ENCODE peak calls at places on chromosomes 13 and 19, in five cellular contexts. P, L, C, M and Y are unnamed samples.

GRCh38 chr13:30307194-30307965 is at the start of gene KATNAL1:
- DNase-seq in P (peak), C (peak), L (peak), M (peak), Y (peak)

GRCh38 chr19:30587869-30588268 is 215.7 kb downstream of the ZNF536 start:
- DNase-seq in C (no peak), P (no peak), M (no peak), L (peak), Y (no peak)

GRCh38 chr19:32404939-32405430 is 585 bp upstream of the DPY19L3 start:
- DNase-seq in M (peak), L (peak), C (peak), P (peak), Y (peak)

GRCh38 chr19:47507924-47508553 is 6.8 kb downstream of the NAPA start:
- DNase-seq in C (no peak), M (no peak), L (peak), P (no peak), Y (no peak)

GRCh38 chr19:11421607-11422098 is 2.5 kb upstream of the RGL3 start:
- DNase-seq in M (peak), P (no peak), L (no peak), C (peak), Y (peak)

GRCh38 chr13:98343461-98343860 is 166.4 kb upstream of the RNF113B start:
- DNase-seq in P (no peak), M (no peak), C (no peak), L (no peak), Y (no peak)

GRCh38 chr19:18112989-18113478 is 15.5 kb downstream of the MAST3 start:
- DNase-seq in L (peak), P (peak), M (peak), C (peak), Y (peak)

GRCh38 chr13:26370495-26370990 is 116.6 kb downstream of the CDK8 start:
- DNase-seq in M (no peak), P (no peak), L (no peak), C (no peak), Y (no peak)

GRCh38 chr13:37816276-37816675 is 53.3 kb downstream of the TRPC4 start:
- DNase-seq in L (no peak), C (no peak), M (no peak), P (no peak), Y (no peak)

GRCh38 chr19:16127776-16128371 is 15.6 kb upstream of the HSH2D start:
- DNase-seq in P (no peak), C (no peak), L (no peak), M (no peak), Y (no peak)

GRCh38 chr19:47511681-47512080 is 3.2 kb downstream of the NAPA start:
- DNase-seq in P (peak), M (no peak), L (peak), C (no peak), Y (no peak)

GRCh38 chr13:112693831-112694497 is 4.1 kb downstream of the ATP11A start:
- DNase-seq in C (no peak), M (no peak), P (no peak), L (no peak), Y (no peak)

GRCh38 chr19:4007836-4008539 is 452 bp downstream of the PIAS4 start:
- DNase-seq in P (no peak), M (no peak), L (no peak), C (peak), Y (no peak)

GRCh38 chr19:34999498-35000337 is at the start of gene GRAMD1A:
- DNase-seq in M (peak), P (peak), C (peak), L (peak), Y (peak)

GRCh38 chr19:377801-378581 is 31.0 kb downstream of the C2CD4C start:
- DNase-seq in M (no peak), P (no peak), L (no peak), C (no peak), Y (no peak)

GRCh38 chr19:41409288-41409687 is 11.7 kb downstream of the BCKDHA start:
- DNase-seq in M (peak), P (peak), C (no peak), L (no peak), Y (no peak)

GRCh38 chr19:58362272-58362994 is at the start of gene ZNF497:
- DNase-seq in P (peak), C (peak), M (peak), L (peak), Y (peak)

GRCh38 chr13:60267498-60268202 is 103.9 kb upstream of the DIAPH3 start:
- DNase-seq in L (no peak), C (no peak), P (peak), M (no peak), Y (no peak)

GRCh38 chr13:99895999-99896695 is 75.4 kb downstream of the ZIC5 start:
- DNase-seq in C (no peak), L (no peak), M (no peak), P (no peak), Y (peak)

GRCh38 chr13:101289764-101290163 is 126.5 kb downstream of the NALCN start:
- DNase-seq in M (no peak), L (peak), C (no peak), P (peak), Y (peak)

GRCh38 chr13:106533101-106533939 is 2.1 kb downstream of the EFNB2 start:
- DNase-seq in C (peak), L (peak), P (peak), M (peak), Y (peak)

GRCh38 chr13:20702945-20703784 is at the start of gene IL17D:
- DNase-seq in M (peak), C (peak), L (peak), P (no peak), Y (peak)